ENCODE peak calls at places on chromosomes 5 and 9, in nine cellular contexts. Q is tibial nerve, D is adrenal gland, M is cardiac fibroblast, G is lung, Z is brain microvascular endothelial cell, S is HepG2, N is heart left ventricle, V is LNCaP clone FGC. R is an unnamed sample.

GRCh38 chr5:72558383-72558782 is 51.2 kb upstream of the ZNF366 start:
- DNase-seq in G (no peak), S (no peak), M (no peak), Q (no peak), N (no peak), V (no peak), D (no peak), Z (no peak), R (peak; percentile 34)

GRCh38 chr5:141969783-141970741 is 1.2 kb downstream of the RNF14 start:
- DNase-seq in Q (no peak), G (no peak), S (no peak), Z (peak; percentile 21), V (peak; percentile 40), N (no peak), D (no peak), M (peak; percentile 45), R (no peak)

GRCh38 chr5:6328173-6328572 is 50.2 kb downstream of the MED10 start:
- DNase-seq in M (peak; percentile 30), V (peak; percentile 21), N (no peak), G (no peak), D (peak; percentile 26), Q (no peak), Z (peak; percentile 9), S (peak; percentile 12), R (peak; percentile 54)

GRCh38 chr5:2698581-2698980 is 52.9 kb downstream of the IRX2 start:
- DNase-seq in S (no peak), Q (no peak), D (no peak), Z (no peak), G (no peak), V (no peak), N (no peak), M (no peak), R (no peak)

GRCh38 chr5:51382759-51383493 is at the start of gene ISL1:
- DNase-seq in S (no peak), V (peak; percentile 35), D (peak; percentile 62), G (peak; percentile 35), Q (peak; percentile 20), M (peak; percentile 42), N (no peak), Z (peak; percentile 28), R (peak; percentile 98)

GRCh38 chr9:120978987-120979386 is 52.4 kb upstream of the TRAF1 start:
- DNase-seq in N (no peak), G (no peak), D (no peak), S (no peak), Q (no peak), Z (no peak), V (no peak), M (no peak), R (peak; percentile 22)

GRCh38 chr9:4861145-4861544 is 68.4 kb downstream of the RCL1 start:
- DNase-seq in V (no peak), G (no peak), Z (no peak), S (peak; percentile 5), D (no peak), Q (no peak), N (no peak), M (no peak), R (peak; percentile 83)

GRCh38 chr9:124496075-124496893 is 10.9 kb downstream of the NR5A1 start:
- DNase-seq in S (no peak), Z (no peak), M (no peak), G (no peak), N (no peak), D (no peak), V (no peak), Q (no peak), R (no peak)

GRCh38 chr5:10863763-10864383 is 102.8 kb upstream of the DAP start:
- DNase-seq in V (peak; percentile 4), G (peak; percentile 56), Z (peak; percentile 65), S (peak; percentile 33), D (peak; percentile 54), N (peak; percentile 24), Q (peak; percentile 43), M (peak; percentile 70), R (peak; percentile 47)

GRCh38 chr9:33157960-33158359 is 9.2 kb downstream of the B4GALT1 start:
- DNase-seq in Q (no peak), N (no peak), G (no peak), D (peak; percentile 9), V (no peak), M (peak; percentile 18), Z (no peak), S (no peak), R (peak; percentile 86)

GRCh38 chr5:124342027-124342471 is 404.4 kb downstream of the ZNF608 start:
- DNase-seq in Q (peak; percentile 26), V (no peak), G (peak; percentile 33), D (no peak), M (peak; percentile 19), S (no peak), N (peak; percentile 30), Z (peak; percentile 34), R (no peak)

GRCh38 chr5:161167001-161167765 is 315.2 kb upstream of the ATP10B start:
- DNase-seq in S (no peak), G (no peak), Q (no peak), D (peak; percentile 16), V (peak; percentile 19), N (no peak), M (no peak), Z (no peak), R (peak; percentile 2)

GRCh38 chr9:137237759-137238726 is 3.0 kb upstream of the TUBB4B start:
- DNase-seq in Q (no peak), Z (no peak), V (peak; percentile 64), M (no peak), G (no peak), D (no peak), S (no peak), N (no peak), R (no peak)

GRCh38 chr5:79985288-79985687 is 5.8 kb downstream of the MTX3 start:
- DNase-seq in Q (no peak), Z (no peak), M (no peak), N (no peak), D (no peak), G (no peak), V (no peak), S (no peak), R (no peak)

GRCh38 chr9:34124923-34125322 is 1.6 kb downstream of the DCAF12 start:
- DNase-seq in Z (no peak), S (no peak), G (peak; percentile 41), Q (no peak), N (no peak), V (no peak), M (no peak), D (no peak), R (peak; percentile 55)

GRCh38 chr5:9544056-9544455 is 1.8 kb downstream of the SEMA5A start:
- DNase-seq in G (no peak), V (no peak), S (no peak), Z (no peak), D (no peak), M (no peak), Q (no peak), N (no peak), R (no peak)

GRCh38 chr5:126107381-126107780 is 315.8 kb upstream of the GRAMD2B start:
- DNase-seq in N (no peak), Z (no peak), S (no peak), V (no peak), M (no peak), G (no peak), D (no peak), Q (no peak), R (peak; percentile 67)

GRCh38 chr5:37786855-37787254 is 53.0 kb downstream of the GDNF start:
- DNase-seq in Q (no peak), D (peak; percentile 34), Z (peak; percentile 20), M (peak; percentile 90), V (no peak), G (no peak), S (no peak), N (no peak), R (peak; percentile 81)

GRCh38 chr5:74355041-74355440 is 285.5 kb downstream of the ENC1 start:
- DNase-seq in G (no peak), Z (no peak), M (no peak), V (no peak), S (no peak), Q (no peak), D (no peak), N (no peak), R (no peak)

GRCh38 chr9:95261890-95262289 is 55.6 kb downstream of the FANCC start:
- DNase-seq in G (no peak), N (no peak), M (peak; percentile 36), S (peak; percentile 69), Z (peak; percentile 66), Q (no peak), D (no peak), V (no peak), R (no peak)

DNA sequence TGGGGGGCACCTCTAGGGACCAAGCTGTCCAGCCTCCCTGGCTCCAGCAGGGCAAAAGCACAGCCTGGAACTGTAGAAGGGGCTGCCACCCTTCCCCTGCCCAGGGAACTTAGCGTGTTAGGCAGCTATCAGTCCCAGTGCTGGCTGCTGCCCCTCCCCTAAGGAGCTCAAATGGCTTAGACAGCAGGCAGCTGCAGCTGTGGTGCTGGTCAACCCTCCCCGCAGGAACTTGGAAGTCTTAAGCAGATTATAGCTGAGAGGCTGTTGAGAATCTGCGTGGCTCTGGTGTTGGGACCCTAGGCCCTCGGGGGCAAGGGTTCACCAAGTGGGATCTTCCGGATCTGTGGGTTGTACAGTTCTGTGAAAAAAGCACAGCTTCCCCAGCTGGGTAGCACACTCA is 536.5 kb upstream of the CDH10 start:
- DNase-seq in Q (no peak), G (no peak), S (no peak), D (no peak), N (no peak), Z (no peak), V (no peak), M (no peak), R (no peak)
- H3K4me3 ChIP-seq in Q (no peak overlapping the region), G (no peak overlapping the region), S (no peak overlapping the region), D (no peak overlapping the region), N (no peak overlapping the region), Z (no peak overlapping the region), V (no peak overlapping the region), M (no peak overlapping the region), R (no peak overlapping the region)

GRCh38 chr9:135291165-135291564 is 188.4 kb upstream of the PPP1R26 start:
- DNase-seq in V (no peak), Q (no peak), Z (no peak), N (no peak), G (no peak), S (no peak), M (no peak), D (no peak), R (no peak)
- TF ChIP-seq CTCF in V (no peak), Q (no peak), Z (no peak), N (no peak), G (no peak), S (no peak), M (no peak), D (no peak), R (no peak)

GRCh38 chr9:75090579-75090978 is 2.3 kb downstream of the OSTF1 start:
- DNase-seq in S (no peak), D (no peak), V (no peak), N (no peak), Q (no peak), M (no peak), G (no peak), Z (no peak), R (no peak)
- H3K4me3 ChIP-seq in S (no peak overlapping the region), D (no peak overlapping the region), V (no peak overlapping the region), N (no peak overlapping the region), Q (no peak overlapping the region), M (no peak overlapping the region), G (no peak overlapping the region), Z (no peak overlapping the region), R (no peak overlapping the region)

GRCh38 chr9:93996863-93997262 is 41.7 kb upstream of the BARX1 start:
- DNase-seq in S (no peak), G (no peak), Q (no peak), D (no peak), M (no peak), V (no peak), N (no peak), Z (no peak), R (no peak)
- TF ChIP-seq CTCF in S (no peak), G (no peak), Q (no peak), D (no peak), M (peak; percentile 4), V (peak; percentile 14), N (no peak), Z (peak; percentile 17), R (peak; percentile 32)

R was measured in epithelial cell of esophagus.